ENCODE peak calls at places on chromosomes 3 and 15, in four cellular contexts. U is activated CD4-positive, alpha-beta T cell treated with anti-CD3 and anti-CD28 coated beads, Interleukin-2, amount 50 U/mL, for 4 hours; B is NCI-H524; L is mucosa of gallbladder. X is an unnamed sample.

GRCh38 chr15:80761754-80762153 is 17.4 kb upstream of the CEMIP start:
- DNase-seq in U (no peak), B (no peak), L (no peak), X (no peak)

GRCh38 chr3:46715507-46716175 is 2.0 kb downstream of the PRSS50 start:
- DNase-seq in U (no peak), B (no peak), L (no peak), X (no peak)

GRCh38 chr3:125050486-125051172 is 5.2 kb downstream of the HEG1 start:
- DNase-seq in U (no peak), B (no peak), L (no peak), X (no peak)

GRCh38 chr3:163056874-163057497 is 1560.4 kb downstream of the OTOL1 start:
- DNase-seq in U (no peak), B (peak), L (peak), X (no peak)

GRCh38 chr3:196141052-196141865 is 59.4 kb upstream of the TFRC start:
- DNase-seq in U (no peak), B (no peak), L (no peak), X (no peak)

GRCh38 chr3:180447156-180447555 is 154.8 kb upstream of the TTC14 start:
- DNase-seq in U (no peak), B (no peak), L (no peak), X (no peak)

GRCh38 chr3:126552688-126553283 is 5.9 kb downstream of the C3orf22 start:
- DNase-seq in U (no peak), B (no peak), L (peak), X (no peak)

GRCh38 chr15:48089664-48090063 is 31.1 kb upstream of the SLC24A5 start:
- DNase-seq in U (no peak), B (no peak), L (no peak), X (no peak)

GRCh38 chr3:43737001-43737440 is 46.3 kb downstream of the ABHD5 start:
- DNase-seq in U (no peak), B (no peak), L (no peak), X (no peak)

GRCh38 chr15:42329161-42329560 is 30.1 kb upstream of the CAPN3 start:
- DNase-seq in U (no peak), B (no peak), L (no peak), X (no peak)

GRCh38 chr3:101144080-101144479 is 150.9 kb upstream of the ABI3BP start:
- DNase-seq in U (no peak), B (no peak), L (peak), X (no peak)

GRCh38 chr3:25404569-25404968 is 23.5 kb upstream of the RARB start:
- DNase-seq in U (no peak), B (no peak), L (no peak), X (no peak)

GRCh38 chr15:76932090-76932966 is 779 bp downstream of the RCN2 start:
- DNase-seq in U (no peak), B (no peak), L (no peak), X (no peak)

GRCh38 chr15:89803941-89804800 is 10.5 kb downstream of the ANPEP start:
- DNase-seq in U (no peak), B (no peak), L (peak), X (no peak)

GRCh38 chr3:10320320-10320677 is 613 bp downstream of the SEC13 start:
- DNase-seq in U (no peak), B (no peak), L (no peak), X (no peak)

GRCh38 chr15:55897560-55898336 is 95.7 kb downstream of the NEDD4 start:
- DNase-seq in U (no peak), B (peak), L (no peak), X (no peak)

GRCh38 chr3:27216955-27217552 is 152.1 kb downstream of the NEK10 start:
- DNase-seq in U (no peak), B (no peak), L (no peak), X (no peak)

GRCh38 chr3:122793568-122794416 is at the start of gene HSPBAP1:
- DNase-seq in U (peak), B (no peak), L (peak), X (peak)

GRCh38 chr3:143184098-143184497 is 64.5 kb downstream of the CHST2 start:
- DNase-seq in U (no peak), B (no peak), L (no peak), X (no peak)

GRCh38 chr15:101675796-101676582 is 23.8 kb upstream of the TM2D3 start:
- DNase-seq in U (no peak), B (peak), L (no peak), X (no peak)

GRCh38 chr3:136819784-136820640 is 1.1 kb downstream of the SLC35G2 start:
- DNase-seq in U (peak), B (peak), L (peak), X (peak)

GRCh38 chr15:52094811-52095584 is 17.6 kb downstream of the BCL2L10 start:
- DNase-seq in U (no peak), B (peak), L (no peak), X (no peak)

GRCh38 chr15:32790352-32790999 is 72.7 kb downstream of the GREM1 start:
- DNase-seq in U (no peak), B (no peak), L (no peak), X (no peak)

GRCh38 chr3:80350771-80351170 is 583.0 kb upstream of the ROBO1 start:
- DNase-seq in U (no peak), B (no peak), L (no peak), X (no peak)

GRCh38 chr3:48012659-48013058 is 3.6 kb downstream of the MAP4 start:
- DNase-seq in U (no peak), B (no peak), L (no peak), X (no peak)

X was measured in activated T-helper 9 cell treated with anti-CD3 and anti-CD28 coated beads, Interleukin-2, amount 50 U/mL, for 16 hours.